ENCODE peak calls at places on chromosomes 4 and X, in eight cellular contexts. One of them, this sample, is unnamed.

GRCh38 chr4:147590249-147590920 is 26.8 kb upstream of the TMEM184C start:
- DNase-seq in lower leg skin: no peak
- DNase-seq in dorsolateral prefrontal cortex: peak; percentile 52
- DNase-seq in breast epithelium: no peak
- DNase-seq in WERI-Rb-1: peak; percentile 73
- DNase-seq in left lung: peak; percentile 38
- DNase-seq in coronary artery: no peak
- DNase-seq in tibial nerve: peak; percentile 59
- DNase-seq in this sample: peak; percentile 89

GRCh38 chrX:29903365-29903764 is 312.0 kb upstream of the MAGEB2 start:
- DNase-seq in breast epithelium: no peak
- DNase-seq in tibial nerve: no peak
- DNase-seq in WERI-Rb-1: no peak
- DNase-seq in dorsolateral prefrontal cortex: no peak
- DNase-seq in lower leg skin: no peak
- DNase-seq in left lung: no peak
- DNase-seq in coronary artery: no peak
- DNase-seq in this sample: no peak

GRCh38 chr4:127400736-127401346 is 231.9 kb upstream of the INTU start:
- DNase-seq in dorsolateral prefrontal cortex: no peak
- DNase-seq in WERI-Rb-1: peak; percentile 83
- DNase-seq in left lung: peak; percentile 54
- DNase-seq in tibial nerve: peak; percentile 19
- DNase-seq in breast epithelium: no peak
- DNase-seq in coronary artery: no peak
- DNase-seq in lower leg skin: no peak
- DNase-seq in this sample: no peak

GRCh38 chrX:129577473-129577872 is 37.4 kb downstream of the OCRL start:
- DNase-seq in dorsolateral prefrontal cortex: no peak
- DNase-seq in left lung: no peak
- DNase-seq in breast epithelium: no peak
- DNase-seq in coronary artery: no peak
- DNase-seq in lower leg skin: no peak
- DNase-seq in WERI-Rb-1: peak; percentile 26
- DNase-seq in tibial nerve: no peak
- DNase-seq in this sample: no peak

GRCh38 chr4:164169591-164169990 is 584.3 kb upstream of the SMIM31 start:
- DNase-seq in coronary artery: no peak
- DNase-seq in lower leg skin: no peak
- DNase-seq in left lung: no peak
- DNase-seq in WERI-Rb-1: no peak
- DNase-seq in breast epithelium: no peak
- DNase-seq in dorsolateral prefrontal cortex: no peak
- DNase-seq in tibial nerve: no peak
- DNase-seq in this sample: no peak

GRCh38 chr4:76011700-76012387 is 4.5 kb upstream of the CXCL9 start:
- DNase-seq in coronary artery: no peak
- DNase-seq in breast epithelium: no peak
- DNase-seq in lower leg skin: no peak
- DNase-seq in tibial nerve: no peak
- DNase-seq in WERI-Rb-1: no peak
- DNase-seq in dorsolateral prefrontal cortex: no peak
- DNase-seq in left lung: no peak
- DNase-seq in this sample: no peak

GRCh38 chrX:72201836-72202536 is 20.4 kb downstream of the PIN4 start:
- DNase-seq in left lung: no peak
- DNase-seq in WERI-Rb-1: no peak
- DNase-seq in breast epithelium: no peak
- DNase-seq in dorsolateral prefrontal cortex: no peak
- DNase-seq in tibial nerve: no peak
- DNase-seq in coronary artery: no peak
- DNase-seq in lower leg skin: no peak
- DNase-seq in this sample: no peak

GRCh38 chrX:154486396-154487207 is at the start of gene UBL4A:
- DNase-seq in lower leg skin: no peak
- DNase-seq in breast epithelium: peak; percentile 57
- DNase-seq in dorsolateral prefrontal cortex: peak; percentile 56
- DNase-seq in tibial nerve: no peak
- DNase-seq in coronary artery: no peak
- DNase-seq in WERI-Rb-1: peak; percentile 81
- DNase-seq in left lung: peak; percentile 71
- DNase-seq in this sample: peak; percentile 86

GRCh38 chr4:69995526-69996016 is at the start of gene STATH:
- DNase-seq in coronary artery: no peak
- DNase-seq in lower leg skin: no peak
- DNase-seq in dorsolateral prefrontal cortex: no peak
- DNase-seq in breast epithelium: no peak
- DNase-seq in WERI-Rb-1: no peak
- DNase-seq in left lung: no peak
- DNase-seq in tibial nerve: no peak
- DNase-seq in this sample: no peak

GRCh38 chr4:176238819-176239218 is 30.2 kb downstream of the ASB5 start:
- DNase-seq in dorsolateral prefrontal cortex: no peak
- DNase-seq in lower leg skin: no peak
- DNase-seq in coronary artery: no peak
- DNase-seq in breast epithelium: no peak
- DNase-seq in WERI-Rb-1: no peak
- DNase-seq in left lung: no peak
- DNase-seq in tibial nerve: no peak
- DNase-seq in this sample: no peak

GRCh38 chr4:164753873-164754488 is at the start of gene SMIM31:
- DNase-seq in lower leg skin: no peak
- DNase-seq in tibial nerve: no peak
- DNase-seq in breast epithelium: no peak
- DNase-seq in left lung: no peak
- DNase-seq in WERI-Rb-1: no peak
- DNase-seq in dorsolateral prefrontal cortex: no peak
- DNase-seq in coronary artery: no peak
- DNase-seq in this sample: no peak

GRCh38 chr4:96164814-96165351 is 325.0 kb downstream of the PDHA2 start:
- DNase-seq in left lung: no peak
- DNase-seq in WERI-Rb-1: no peak
- DNase-seq in lower leg skin: no peak
- DNase-seq in breast epithelium: no peak
- DNase-seq in coronary artery: no peak
- DNase-seq in tibial nerve: no peak
- DNase-seq in dorsolateral prefrontal cortex: no peak
- DNase-seq in this sample: no peak

GRCh38 chr4:92163348-92163747 is 140.4 kb upstream of the GRID2 start:
- DNase-seq in tibial nerve: no peak
- DNase-seq in lower leg skin: no peak
- DNase-seq in breast epithelium: no peak
- DNase-seq in left lung: no peak
- DNase-seq in coronary artery: no peak
- DNase-seq in WERI-Rb-1: no peak
- DNase-seq in dorsolateral prefrontal cortex: no peak
- DNase-seq in this sample: no peak
- TF ChIP-seq CTCF in tibial nerve: no peak
- TF ChIP-seq CTCF in lower leg skin: no peak
- TF ChIP-seq CTCF in breast epithelium: no peak
- TF ChIP-seq CTCF in left lung: no peak
- TF ChIP-seq CTCF in coronary artery: no peak
- TF ChIP-seq CTCF in WERI-Rb-1: peak; percentile 65
- TF ChIP-seq CTCF in dorsolateral prefrontal cortex: no peak
- TF ChIP-seq CTCF in this sample: peak; percentile 37

GRCh38 chr4:103493450-103494159 is 226.2 kb downstream of the TACR3 start:
- DNase-seq in dorsolateral prefrontal cortex: no peak
- DNase-seq in left lung: no peak
- DNase-seq in breast epithelium: no peak
- DNase-seq in lower leg skin: no peak
- DNase-seq in tibial nerve: no peak
- DNase-seq in coronary artery: no peak
- DNase-seq in WERI-Rb-1: no peak
- DNase-seq in this sample: no peak

GRCh38 chr4:103497692-103498091 is 222.1 kb downstream of the TACR3 start:
- DNase-seq in tibial nerve: no peak
- DNase-seq in left lung: no peak
- DNase-seq in lower leg skin: no peak
- DNase-seq in breast epithelium: no peak
- DNase-seq in coronary artery: no peak
- DNase-seq in WERI-Rb-1: no peak
- DNase-seq in dorsolateral prefrontal cortex: no peak
- DNase-seq in this sample: no peak

GRCh38 chr4:103498161-103499070 is 221.4 kb downstream of the TACR3 start:
- DNase-seq in breast epithelium: no peak
- DNase-seq in left lung: no peak
- DNase-seq in tibial nerve: no peak
- DNase-seq in dorsolateral prefrontal cortex: no peak
- DNase-seq in coronary artery: no peak
- DNase-seq in WERI-Rb-1: no peak
- DNase-seq in lower leg skin: no peak
- DNase-seq in this sample: no peak

GRCh38 chr4:103496800-103497199 is 223.0 kb downstream of the TACR3 start:
- DNase-seq in WERI-Rb-1: peak; percentile 46
- DNase-seq in tibial nerve: no peak
- DNase-seq in lower leg skin: no peak
- DNase-seq in dorsolateral prefrontal cortex: no peak
- DNase-seq in left lung: no peak
- DNase-seq in breast epithelium: no peak
- DNase-seq in coronary artery: no peak
- DNase-seq in this sample: no peak

DNA sequence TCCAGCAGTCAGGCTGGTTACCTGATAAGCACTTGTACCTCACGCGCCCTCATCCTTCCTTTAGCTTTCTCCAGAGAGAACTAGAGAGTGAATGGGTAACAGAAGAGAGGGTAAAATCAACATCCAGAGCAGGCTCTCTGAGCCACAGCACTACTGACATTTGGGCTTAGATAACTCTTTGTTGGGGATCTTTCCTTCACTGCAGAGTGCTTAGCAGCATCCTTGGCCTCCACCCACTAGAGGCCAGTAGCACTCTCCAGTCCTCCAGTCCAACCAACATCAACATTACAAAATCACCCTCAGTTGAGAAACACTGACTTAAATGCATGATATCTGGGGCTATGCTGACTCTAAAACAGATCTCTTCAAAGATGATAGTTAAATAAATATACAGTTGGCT is 220.7 kb downstream of the TACR3 start:
- DNase-seq in dorsolateral prefrontal cortex: no peak
- DNase-seq in WERI-Rb-1: no peak
- DNase-seq in breast epithelium: no peak
- DNase-seq in coronary artery: no peak
- DNase-seq in left lung: no peak
- DNase-seq in tibial nerve: no peak
- DNase-seq in lower leg skin: no peak
- DNase-seq in this sample: no peak
- TF ChIP-seq CTCF in dorsolateral prefrontal cortex: no peak
- TF ChIP-seq CTCF in WERI-Rb-1: peak; percentile 64
- TF ChIP-seq CTCF in breast epithelium: no peak
- TF ChIP-seq CTCF in coronary artery: no peak
- TF ChIP-seq CTCF in left lung: no peak
- TF ChIP-seq CTCF in tibial nerve: no peak
- TF ChIP-seq CTCF in lower leg skin: no peak
- TF ChIP-seq CTCF in this sample: no peak

DNA sequence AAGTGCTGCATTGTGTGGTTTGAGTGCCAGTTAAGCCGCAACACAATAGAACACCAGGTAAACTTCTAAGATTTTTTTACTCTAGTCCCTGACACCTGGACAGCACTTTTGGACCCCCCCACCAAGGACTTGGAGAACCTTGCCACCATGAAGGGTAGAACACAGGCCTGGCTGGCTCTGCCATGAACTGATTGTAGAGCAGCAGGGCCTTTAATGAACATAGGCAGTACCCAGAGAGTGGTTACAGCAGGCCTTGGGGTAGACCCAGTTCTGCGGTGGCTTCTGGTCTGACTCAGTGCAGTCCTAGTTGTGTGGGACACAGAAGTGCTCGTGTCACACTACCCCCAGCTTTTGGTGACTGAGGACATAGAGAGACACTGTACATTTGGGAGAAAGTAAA is 648.3 kb downstream of the PCDH19 start:
- DNase-seq in lower leg skin: no peak
- DNase-seq in dorsolateral prefrontal cortex: no peak
- DNase-seq in tibial nerve: no peak
- DNase-seq in breast epithelium: no peak
- DNase-seq in coronary artery: no peak
- DNase-seq in left lung: no peak
- DNase-seq in WERI-Rb-1: no peak
- DNase-seq in this sample: no peak
- TF ChIP-seq CTCF in lower leg skin: no peak
- TF ChIP-seq CTCF in dorsolateral prefrontal cortex: no peak
- TF ChIP-seq CTCF in tibial nerve: no peak
- TF ChIP-seq CTCF in breast epithelium: no peak
- TF ChIP-seq CTCF in coronary artery: no peak
- TF ChIP-seq CTCF in left lung: no peak
- TF ChIP-seq CTCF in WERI-Rb-1: no peak
- TF ChIP-seq CTCF in this sample: no peak

DNA sequence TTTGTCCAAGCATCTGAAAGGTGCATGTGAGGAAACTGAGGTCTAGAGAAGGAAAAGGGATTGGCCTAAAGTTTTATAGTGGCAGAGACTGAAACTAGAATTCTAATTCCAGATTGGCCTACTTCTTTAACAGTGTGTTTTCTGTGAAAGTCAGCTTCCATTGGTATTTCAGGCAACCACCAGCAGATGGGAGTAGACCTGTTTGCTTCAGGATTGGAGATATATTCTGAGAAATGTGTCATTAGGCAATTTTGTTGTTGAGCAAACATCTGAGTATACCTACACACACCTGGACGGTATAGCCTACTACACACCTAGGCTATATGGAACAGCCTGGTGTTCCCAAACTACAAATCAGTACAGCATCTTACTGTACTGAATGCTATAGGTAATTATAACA is 207.3 kb upstream of the RADX start:
- DNase-seq in dorsolateral prefrontal cortex: no peak
- DNase-seq in coronary artery: no peak
- DNase-seq in tibial nerve: no peak
- DNase-seq in breast epithelium: no peak
- DNase-seq in lower leg skin: no peak
- DNase-seq in left lung: no peak
- DNase-seq in WERI-Rb-1: no peak
- DNase-seq in this sample: no peak
- TF ChIP-seq CTCF in dorsolateral prefrontal cortex: no peak
- TF ChIP-seq CTCF in coronary artery: no peak
- TF ChIP-seq CTCF in tibial nerve: no peak
- TF ChIP-seq CTCF in breast epithelium: no peak
- TF ChIP-seq CTCF in lower leg skin: no peak
- TF ChIP-seq CTCF in left lung: no peak
- TF ChIP-seq CTCF in WERI-Rb-1: no peak
- TF ChIP-seq CTCF in this sample: no peak

GRCh38 chrX:9988762-9989161 is 21.6 kb downstream of the CLDN34 start:
- DNase-seq in left lung: no peak
- DNase-seq in breast epithelium: no peak
- DNase-seq in lower leg skin: no peak
- DNase-seq in WERI-Rb-1: no peak
- DNase-seq in dorsolateral prefrontal cortex: no peak
- DNase-seq in tibial nerve: no peak
- DNase-seq in coronary artery: no peak
- DNase-seq in this sample: no peak
- TF ChIP-seq CTCF in left lung: peak; percentile 21
- TF ChIP-seq CTCF in breast epithelium: peak; percentile 40
- TF ChIP-seq CTCF in lower leg skin: no peak
- TF ChIP-seq CTCF in WERI-Rb-1: no peak
- TF ChIP-seq CTCF in dorsolateral prefrontal cortex: peak; percentile 35
- TF ChIP-seq CTCF in tibial nerve: no peak
- TF ChIP-seq CTCF in coronary artery: no peak
- TF ChIP-seq CTCF in this sample: peak; percentile 57